ENCODE peak calls at places on chromosomes 12 and 14, in five cellular contexts. U is lower lobe of right lung, E is fibroblast of lung, V is aorta, Y is AG04450. H is an unnamed sample.

GRCh38 chr12:114625294-114625851 is 58.6 kb downstream of the TBX3 start:
- DNase-seq in U (no peak), E (peak), V (no peak), Y (peak), H (no peak)

GRCh38 chr12:11067514-11067913 is 5.4 kb upstream of the TAS2R46 start:
- DNase-seq in U (no peak), E (peak), V (no peak), Y (no peak), H (no peak)

GRCh38 chr12:123034865-123035264 is 54.4 kb downstream of the ARL6IP4 start:
- DNase-seq in U (no peak), E (peak), V (peak), Y (no peak), H (no peak)

GRCh38 chr12:1691123-1692007 is 495 bp downstream of the ADIPOR2 start:
- DNase-seq in U (peak), E (peak), V (peak), Y (no peak), H (no peak)

GRCh38 chr12:124031058-124031457 is 58.0 kb downstream of the ZNF664 start:
- DNase-seq in U (no peak), E (peak), V (no peak), Y (no peak), H (no peak)

GRCh38 chr12:23949212-23950010 is at the start of gene SOX5:
- DNase-seq in U (peak), E (peak), V (peak), Y (peak), H (no peak)

GRCh38 chr12:79388006-79388405 is 302.8 kb downstream of the PAWR start:
- DNase-seq in U (no peak), E (no peak), V (no peak), Y (no peak), H (no peak)

GRCh38 chr14:104891664-104892500 is 26.8 kb downstream of the CEP170B start:
- DNase-seq in U (peak), E (no peak), V (peak), Y (no peak), H (peak)

GRCh38 chr12:88868062-88868461 is 287.8 kb upstream of the KITLG start:
- DNase-seq in U (no peak), E (no peak), V (no peak), Y (no peak), H (no peak)

GRCh38 chr14:77088219-77088618 is 9.8 kb upstream of the CIPC start:
- DNase-seq in U (peak), E (no peak), V (no peak), Y (no peak), H (peak)

GRCh38 chr12:64549108-64549507 is 61.2 kb upstream of the RASSF3 start:
- DNase-seq in U (no peak), E (no peak), V (no peak), Y (no peak), H (no peak)

GRCh38 chr12:3214508-3215365 is 137.6 kb downstream of the TSPAN9 start:
- DNase-seq in U (no peak), E (no peak), V (no peak), Y (no peak), H (no peak)

GRCh38 chr12:77231548-77231947 is 166.2 kb upstream of the E2F7 start:
- DNase-seq in U (peak), E (peak), V (peak), Y (peak), H (no peak)

GRCh38 chr14:80608563-80608962 is 333.0 kb downstream of the CEP128 start:
- DNase-seq in U (no peak), E (no peak), V (no peak), Y (no peak), H (no peak)

GRCh38 chr14:35819591-35820540 is 6.3 kb upstream of the BRMS1L start:
- DNase-seq in U (no peak), E (no peak), V (no peak), Y (no peak), H (no peak)

GRCh38 chr14:72610831-72611200 is 283.1 kb downstream of the DPF3 start:
- DNase-seq in U (no peak), E (peak), V (no peak), Y (no peak), H (no peak)

GRCh38 chr12:59839514-59839913 is 243.7 kb downstream of the SLC16A7 start:
- DNase-seq in U (no peak), E (peak), V (no peak), Y (no peak), H (no peak)

GRCh38 chr12:27840229-27840999 is 60.4 kb upstream of the MANSC4 start:
- DNase-seq in U (no peak), E (no peak), V (no peak), Y (no peak), H (no peak)

GRCh38 chr12:93982847-93983315 is 165.5 kb upstream of the PLXNC1 start:
- DNase-seq in U (no peak), E (peak), V (no peak), Y (peak), H (no peak)

GRCh38 chr12:21677622-21678277 is 20.1 kb upstream of the LDHB start:
- DNase-seq in U (no peak), E (no peak), V (no peak), Y (no peak), H (no peak)

GRCh38 chr12:6644903-6645302 is 2.3 kb downstream of the ACRBP start:
- DNase-seq in U (no peak), E (no peak), V (no peak), Y (no peak), H (no peak)

GRCh38 chr14:79111963-79112362 is 941.8 kb downstream of the NRXN3 start:
- DNase-seq in U (no peak), E (peak), V (no peak), Y (peak), H (no peak)

GRCh38 chr14:99047436-99048110 is 224.4 kb downstream of the BCL11B start:
- DNase-seq in U (no peak), E (peak), V (no peak), Y (no peak), H (no peak)

GRCh38 chr12:29782285-29782820 is 1.4 kb downstream of the TMTC1 start:
- DNase-seq in U (no peak), E (peak), V (no peak), Y (no peak), H (no peak)

GRCh38 chr12:13942826-13943225 is 38.6 kb downstream of the GRIN2B start:
- DNase-seq in U (no peak), E (no peak), V (no peak), Y (no peak), H (no peak)

GRCh38 chr12:88743946-88744685 is 163.8 kb upstream of the KITLG start:
- DNase-seq in U (no peak), E (no peak), V (no peak), Y (no peak), H (no peak)

GRCh38 chr12:121515615-121516014 is 65.2 kb downstream of the KDM2B start:
- DNase-seq in U (no peak), E (no peak), V (no peak), Y (no peak), H (no peak)

GRCh38 chr14:90674043-90674670 is 142.1 kb downstream of the TTC7B start:
- DNase-seq in U (no peak), E (no peak), V (no peak), Y (no peak), H (no peak)

GRCh38 chr12:45708901-45709300 is 20.6 kb upstream of the ARID2 start:
- DNase-seq in U (no peak), E (peak), V (no peak), Y (no peak), H (no peak)

GRCh38 chr12:127295630-127296029 is 971.3 kb upstream of the TMEM132C start:
- DNase-seq in U (no peak), E (no peak), V (no peak), Y (no peak), H (no peak)

GRCh38 chr14:84877061-84877460 is 652.9 kb upstream of the FLRT2 start:
- DNase-seq in U (no peak), E (peak), V (no peak), Y (no peak), H (no peak)

GRCh38 chr14:36738269-36738668 is 76.6 kb downstream of the PAX9 start:
- DNase-seq in U (no peak), E (no peak), V (no peak), Y (no peak), H (no peak)

GRCh38 chr14:104794641-104795467 is 694 bp downstream of the AKT1 start:
- DNase-seq in U (peak), E (peak), V (no peak), Y (no peak), H (no peak)

GRCh38 chr14:63692309-63693020 is 35.4 kb downstream of the SGPP1 start:
- DNase-seq in U (no peak), E (peak), V (no peak), Y (no peak), H (no peak)

GRCh38 chr14:84254205-84254788 is 1275.6 kb upstream of the FLRT2 start:
- DNase-seq in U (no peak), E (no peak), V (no peak), Y (no peak), H (no peak)

GRCh38 chr14:90467501-90467900 is 70.7 kb downstream of the CALM1 start:
- DNase-seq in U (no peak), E (no peak), V (no peak), Y (no peak), H (no peak)

GRCh38 chr12:14843425-14843887 is at the start of gene ART4:
- DNase-seq in U (peak), E (no peak), V (no peak), Y (no peak), H (no peak)

GRCh38 chr12:96136720-96137378 is 57.3 kb upstream of the ELK3 start:
- DNase-seq in U (no peak), E (peak), V (no peak), Y (no peak), H (no peak)

GRCh38 chr12:25427328-25428249 is 125.5 kb downstream of the LMNTD1 start:
- DNase-seq in U (no peak), E (no peak), V (no peak), Y (no peak), H (no peak)

GRCh38 chr14:21614245-21614644 is 20.5 kb downstream of the OR10G2 start:
- DNase-seq in U (no peak), E (no peak), V (no peak), Y (no peak), H (no peak)
- H3K4me3 ChIP-seq in U (no peak), E (no peak), V (no peak), Y (no peak), H (no peak)

GRCh38 chr12:109444263-109444662 is 32.8 kb downstream of the KCTD10 start:
- DNase-seq in U (no peak), E (no peak), V (no peak), Y (no peak), H (no peak)

GRCh38 chr12:109445224-109445623 is 31.9 kb downstream of the KCTD10 start:
- DNase-seq in U (no peak), E (peak), V (no peak), Y (no peak), H (no peak)

GRCh38 chr12:109443794-109444193 is 33.3 kb downstream of the KCTD10 start:
- DNase-seq in U (peak), E (no peak), V (no peak), Y (no peak), H (no peak)

GRCh38 chr12:109439181-109439580 is 37.9 kb downstream of the KCTD10 start:
- DNase-seq in U (no peak), E (no peak), V (no peak), Y (no peak), H (no peak)

DNA sequence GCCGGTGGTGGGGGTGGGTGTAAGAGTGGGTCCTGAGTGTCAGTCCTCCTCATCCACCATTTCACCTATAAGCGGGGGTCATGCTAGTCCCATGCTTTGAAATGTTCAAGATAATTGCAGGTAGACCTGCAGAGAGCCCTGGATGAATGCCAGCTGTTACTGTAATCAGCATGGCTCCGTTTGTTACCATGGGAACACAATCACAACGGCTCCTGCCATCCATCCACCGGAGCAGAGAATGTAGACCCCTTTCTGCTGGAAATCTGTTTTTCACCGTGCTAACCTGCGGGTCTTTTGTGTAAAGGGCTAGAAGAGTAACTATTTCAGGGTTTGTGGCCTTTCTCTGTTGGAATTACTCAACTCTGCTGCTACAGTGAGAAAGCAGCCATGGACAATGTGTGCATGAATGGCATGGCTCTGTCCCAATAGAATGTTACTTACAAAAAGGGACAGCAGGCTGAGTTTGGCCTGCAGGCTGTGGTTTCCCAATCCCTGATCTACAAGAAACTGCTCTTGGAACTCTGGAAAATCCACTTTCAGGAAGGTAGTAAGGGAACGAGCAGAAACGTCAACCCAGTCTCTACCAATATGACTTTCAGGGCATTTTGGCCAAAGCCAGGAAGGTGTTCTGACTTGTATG is 36.1 kb downstream of the KCTD10 start:
- DNase-seq in U (no peak), E (no peak), V (no peak), Y (no peak), H (no peak)
- H3K27ac ChIP-seq in U (no peak), E (no peak), V (no peak), Y (no peak), H (no peak)

DNA sequence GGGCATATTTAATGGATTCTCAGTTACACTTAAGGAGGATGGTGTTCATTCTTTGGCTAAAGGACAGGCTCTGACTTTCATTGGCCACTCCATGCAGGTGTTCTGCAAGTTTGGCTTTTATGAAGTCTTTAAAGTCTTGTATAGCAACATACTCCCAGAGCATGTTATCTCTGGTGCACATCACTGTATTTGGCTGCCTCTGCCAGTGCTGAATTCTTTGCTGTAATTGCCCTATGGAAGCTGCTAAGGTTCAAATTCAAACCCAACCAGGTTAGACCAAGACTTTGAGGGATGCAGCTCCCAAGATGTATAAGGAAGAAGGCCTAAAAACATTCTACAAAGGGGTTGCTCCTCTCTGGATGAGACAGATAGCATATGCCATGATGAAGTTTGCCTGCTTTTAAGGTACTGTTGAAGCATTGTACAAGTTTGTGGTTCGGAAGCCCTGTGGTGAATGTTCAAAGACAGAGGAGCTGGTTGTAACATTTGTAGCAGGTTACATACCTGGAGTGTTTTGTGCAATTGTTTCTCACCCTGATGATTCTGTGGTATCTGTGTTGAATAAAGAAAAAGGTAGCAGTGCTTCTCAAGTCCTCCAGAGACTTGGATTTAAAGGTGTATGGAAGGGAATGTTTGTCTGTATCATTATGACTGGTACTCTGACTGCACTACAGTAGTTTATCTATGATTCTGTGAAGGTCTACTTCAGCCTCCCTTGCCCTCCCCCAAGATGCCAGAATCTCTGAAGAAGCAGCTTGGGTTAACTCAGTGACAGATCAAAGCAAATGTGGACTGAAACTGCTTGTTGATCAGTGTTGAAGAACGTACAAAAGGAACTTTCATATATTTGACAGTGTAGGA is 19.4 kb downstream of the TMEM116 start:
- DNase-seq in U (no peak), E (no peak), V (no peak), Y (no peak), H (no peak)
- H3K4me3 ChIP-seq in U (peak), E (no peak), V (no peak), Y (no peak), H (no peak)

DNA sequence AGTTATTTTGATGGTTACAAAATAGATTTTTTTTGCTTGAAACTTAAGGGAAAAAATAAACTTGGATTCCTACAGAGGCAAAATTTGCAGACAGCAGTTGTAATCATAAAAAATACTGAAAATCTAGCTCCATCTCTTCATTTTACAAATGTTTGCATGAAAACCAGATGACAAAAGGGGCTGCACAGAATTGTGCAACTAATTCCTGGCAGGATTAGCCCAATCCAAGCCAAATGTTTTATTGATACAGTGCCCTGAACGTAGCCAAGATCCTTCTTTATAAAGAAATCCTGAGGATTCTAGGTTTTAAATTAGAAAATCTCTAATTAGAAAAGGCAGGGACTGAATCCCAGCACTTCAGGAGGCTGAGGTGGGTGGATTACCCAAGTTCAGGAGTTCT is 356.4 kb upstream of the SEL1L start:
- DNase-seq in U (no peak), E (no peak), V (no peak), Y (no peak), H (no peak)
- H3K27ac ChIP-seq in U (no peak), E (no peak), V (no peak), Y (no peak), H (no peak)

GRCh38 chr12:84913151-84913550 is 552 bp upstream of the SLC6A15 start:
- DNase-seq in U (no peak), E (peak), V (no peak), Y (no peak), H (no peak)
- H3K4me3 ChIP-seq in U (peak), E (peak), V (no peak), Y (peak), H (peak)

H was measured in RWPE2.